ENCODE peak calls at places on chromosomes 5 and 9, in ten cellular contexts. One of them, this sample, is unnamed.

GRCh38 chr9:121853617-121854395 is 202.4 kb downstream of the DAB2IP start:
- DNase-seq in fibroblast of lung: no peak
- DNase-seq in iPS DF 19.7: no peak
- DNase-seq in stimulated activated CD4-positive, alpha-beta T cell treated with anti-CD3 and anti-CD28 coated beads, Interleukin-4, amount 100 ng/mL, for 4 hours: no peak
- DNase-seq in activated CD4-positive, alpha-beta T cell treated with anti-CD3 and anti-CD28 coated beads for 48 hours: no peak
- DNase-seq in GM12891: no peak
- DNase-seq in glutamatergic neuron: no peak
- DNase-seq in psoas muscle: no peak
- DNase-seq in T-cell: no peak
- DNase-seq in amygdala: no peak
- DNase-seq in this sample: no peak

GRCh38 chr5:98771389-98772109 is 1.9 kb upstream of the RGMB start:
- DNase-seq in fibroblast of lung: peak; percentile 84
- DNase-seq in iPS DF 19.7: no peak
- DNase-seq in stimulated activated CD4-positive, alpha-beta T cell treated with anti-CD3 and anti-CD28 coated beads, Interleukin-4, amount 100 ng/mL, for 4 hours: peak; percentile 54
- DNase-seq in activated CD4-positive, alpha-beta T cell treated with anti-CD3 and anti-CD28 coated beads for 48 hours: peak; percentile 67
- DNase-seq in GM12891: peak; percentile 25
- DNase-seq in glutamatergic neuron: peak; percentile 45
- DNase-seq in psoas muscle: no peak
- DNase-seq in T-cell: peak; percentile 43
- DNase-seq in amygdala: peak; percentile 57
- DNase-seq in this sample: peak; percentile 53

GRCh38 chr5:132770476-132771159 is 6.4 kb downstream of the SEPTIN8 start:
- DNase-seq in fibroblast of lung: no peak
- DNase-seq in iPS DF 19.7: no peak
- DNase-seq in stimulated activated CD4-positive, alpha-beta T cell treated with anti-CD3 and anti-CD28 coated beads, Interleukin-4, amount 100 ng/mL, for 4 hours: no peak
- DNase-seq in activated CD4-positive, alpha-beta T cell treated with anti-CD3 and anti-CD28 coated beads for 48 hours: no peak
- DNase-seq in GM12891: no peak
- DNase-seq in glutamatergic neuron: no peak
- DNase-seq in psoas muscle: no peak
- DNase-seq in T-cell: no peak
- DNase-seq in amygdala: peak; percentile 47
- DNase-seq in this sample: no peak

GRCh38 chr5:39225405-39226099 is 6.2 kb upstream of the FYB1 start:
- DNase-seq in fibroblast of lung: no peak
- DNase-seq in iPS DF 19.7: no peak
- DNase-seq in stimulated activated CD4-positive, alpha-beta T cell treated with anti-CD3 and anti-CD28 coated beads, Interleukin-4, amount 100 ng/mL, for 4 hours: no peak
- DNase-seq in activated CD4-positive, alpha-beta T cell treated with anti-CD3 and anti-CD28 coated beads for 48 hours: no peak
- DNase-seq in GM12891: no peak
- DNase-seq in glutamatergic neuron: no peak
- DNase-seq in psoas muscle: no peak
- DNase-seq in T-cell: no peak
- DNase-seq in amygdala: no peak
- DNase-seq in this sample: no peak

GRCh38 chr5:87321605-87322004 is 53.9 kb downstream of the RASA1 start:
- DNase-seq in fibroblast of lung: no peak
- DNase-seq in iPS DF 19.7: no peak
- DNase-seq in stimulated activated CD4-positive, alpha-beta T cell treated with anti-CD3 and anti-CD28 coated beads, Interleukin-4, amount 100 ng/mL, for 4 hours: no peak
- DNase-seq in activated CD4-positive, alpha-beta T cell treated with anti-CD3 and anti-CD28 coated beads for 48 hours: no peak
- DNase-seq in GM12891: no peak
- DNase-seq in glutamatergic neuron: no peak
- DNase-seq in psoas muscle: no peak
- DNase-seq in T-cell: no peak
- DNase-seq in amygdala: no peak
- DNase-seq in this sample: no peak

GRCh38 chr9:70485273-70485858 is 70.9 kb upstream of the KLF9 start:
- DNase-seq in fibroblast of lung: no peak
- DNase-seq in iPS DF 19.7: no peak
- DNase-seq in stimulated activated CD4-positive, alpha-beta T cell treated with anti-CD3 and anti-CD28 coated beads, Interleukin-4, amount 100 ng/mL, for 4 hours: no peak
- DNase-seq in activated CD4-positive, alpha-beta T cell treated with anti-CD3 and anti-CD28 coated beads for 48 hours: no peak
- DNase-seq in GM12891: no peak
- DNase-seq in glutamatergic neuron: no peak
- DNase-seq in psoas muscle: peak; percentile 43
- DNase-seq in T-cell: no peak
- DNase-seq in amygdala: no peak
- DNase-seq in this sample: no peak

GRCh38 chr5:115366223-115366622 is 69.8 kb upstream of the CCDC112 start:
- DNase-seq in fibroblast of lung: peak; percentile 99
- DNase-seq in iPS DF 19.7: no peak
- DNase-seq in stimulated activated CD4-positive, alpha-beta T cell treated with anti-CD3 and anti-CD28 coated beads, Interleukin-4, amount 100 ng/mL, for 4 hours: no peak
- DNase-seq in activated CD4-positive, alpha-beta T cell treated with anti-CD3 and anti-CD28 coated beads for 48 hours: no peak
- DNase-seq in GM12891: no peak
- DNase-seq in glutamatergic neuron: no peak
- DNase-seq in psoas muscle: peak; percentile 22
- DNase-seq in T-cell: no peak
- DNase-seq in amygdala: no peak
- DNase-seq in this sample: no peak

GRCh38 chr5:69512740-69513260 is 20.2 kb downstream of the OCLN start:
- DNase-seq in fibroblast of lung: peak; percentile 90
- DNase-seq in iPS DF 19.7: no peak
- DNase-seq in stimulated activated CD4-positive, alpha-beta T cell treated with anti-CD3 and anti-CD28 coated beads, Interleukin-4, amount 100 ng/mL, for 4 hours: no peak
- DNase-seq in activated CD4-positive, alpha-beta T cell treated with anti-CD3 and anti-CD28 coated beads for 48 hours: no peak
- DNase-seq in GM12891: no peak
- DNase-seq in glutamatergic neuron: no peak
- DNase-seq in psoas muscle: no peak
- DNase-seq in T-cell: no peak
- DNase-seq in amygdala: no peak
- DNase-seq in this sample: no peak

GRCh38 chr5:55546991-55547390 is 12.2 kb upstream of the PLPP1 start:
- DNase-seq in fibroblast of lung: no peak
- DNase-seq in iPS DF 19.7: no peak
- DNase-seq in stimulated activated CD4-positive, alpha-beta T cell treated with anti-CD3 and anti-CD28 coated beads, Interleukin-4, amount 100 ng/mL, for 4 hours: no peak
- DNase-seq in activated CD4-positive, alpha-beta T cell treated with anti-CD3 and anti-CD28 coated beads for 48 hours: no peak
- DNase-seq in GM12891: no peak
- DNase-seq in glutamatergic neuron: no peak
- DNase-seq in psoas muscle: no peak
- DNase-seq in T-cell: no peak
- DNase-seq in amygdala: no peak
- DNase-seq in this sample: no peak

GRCh38 chr9:20111173-20111843 is 322.5 kb upstream of the SLC24A2 start:
- DNase-seq in fibroblast of lung: no peak
- DNase-seq in iPS DF 19.7: peak; percentile 47
- DNase-seq in stimulated activated CD4-positive, alpha-beta T cell treated with anti-CD3 and anti-CD28 coated beads, Interleukin-4, amount 100 ng/mL, for 4 hours: no peak
- DNase-seq in activated CD4-positive, alpha-beta T cell treated with anti-CD3 and anti-CD28 coated beads for 48 hours: no peak
- DNase-seq in GM12891: no peak
- DNase-seq in glutamatergic neuron: no peak
- DNase-seq in psoas muscle: no peak
- DNase-seq in T-cell: no peak
- DNase-seq in amygdala: no peak
- DNase-seq in this sample: no peak

GRCh38 chr5:59133801-59134261 is 551.0 kb downstream of the RAB3C start:
- DNase-seq in fibroblast of lung: peak; percentile 64
- DNase-seq in iPS DF 19.7: no peak
- DNase-seq in stimulated activated CD4-positive, alpha-beta T cell treated with anti-CD3 and anti-CD28 coated beads, Interleukin-4, amount 100 ng/mL, for 4 hours: no peak
- DNase-seq in activated CD4-positive, alpha-beta T cell treated with anti-CD3 and anti-CD28 coated beads for 48 hours: no peak
- DNase-seq in GM12891: no peak
- DNase-seq in glutamatergic neuron: no peak
- DNase-seq in psoas muscle: no peak
- DNase-seq in T-cell: no peak
- DNase-seq in amygdala: no peak
- DNase-seq in this sample: no peak

GRCh38 chr5:128669803-128670202 is 131.8 kb upstream of the FBN2 start:
- DNase-seq in fibroblast of lung: peak; percentile 30
- DNase-seq in iPS DF 19.7: no peak
- DNase-seq in stimulated activated CD4-positive, alpha-beta T cell treated with anti-CD3 and anti-CD28 coated beads, Interleukin-4, amount 100 ng/mL, for 4 hours: no peak
- DNase-seq in activated CD4-positive, alpha-beta T cell treated with anti-CD3 and anti-CD28 coated beads for 48 hours: no peak
- DNase-seq in GM12891: no peak
- DNase-seq in glutamatergic neuron: no peak
- DNase-seq in psoas muscle: no peak
- DNase-seq in T-cell: no peak
- DNase-seq in amygdala: no peak
- DNase-seq in this sample: no peak

GRCh38 chr9:17520264-17521058 is 58.4 kb upstream of the SH3GL2 start:
- DNase-seq in fibroblast of lung: no peak
- DNase-seq in iPS DF 19.7: no peak
- DNase-seq in stimulated activated CD4-positive, alpha-beta T cell treated with anti-CD3 and anti-CD28 coated beads, Interleukin-4, amount 100 ng/mL, for 4 hours: no peak
- DNase-seq in activated CD4-positive, alpha-beta T cell treated with anti-CD3 and anti-CD28 coated beads for 48 hours: no peak
- DNase-seq in GM12891: no peak
- DNase-seq in glutamatergic neuron: no peak
- DNase-seq in psoas muscle: no peak
- DNase-seq in T-cell: no peak
- DNase-seq in amygdala: no peak
- DNase-seq in this sample: no peak

GRCh38 chr9:134702291-134702690 is 60.7 kb downstream of the COL5A1 start:
- DNase-seq in fibroblast of lung: no peak
- DNase-seq in iPS DF 19.7: no peak
- DNase-seq in stimulated activated CD4-positive, alpha-beta T cell treated with anti-CD3 and anti-CD28 coated beads, Interleukin-4, amount 100 ng/mL, for 4 hours: no peak
- DNase-seq in activated CD4-positive, alpha-beta T cell treated with anti-CD3 and anti-CD28 coated beads for 48 hours: no peak
- DNase-seq in GM12891: no peak
- DNase-seq in glutamatergic neuron: no peak
- DNase-seq in psoas muscle: no peak
- DNase-seq in T-cell: no peak
- DNase-seq in amygdala: no peak
- DNase-seq in this sample: no peak

GRCh38 chr9:93492327-93492726 is 38.9 kb upstream of the FAM120AOS start:
- DNase-seq in fibroblast of lung: no peak
- DNase-seq in iPS DF 19.7: no peak
- DNase-seq in stimulated activated CD4-positive, alpha-beta T cell treated with anti-CD3 and anti-CD28 coated beads, Interleukin-4, amount 100 ng/mL, for 4 hours: no peak
- DNase-seq in activated CD4-positive, alpha-beta T cell treated with anti-CD3 and anti-CD28 coated beads for 48 hours: no peak
- DNase-seq in GM12891: no peak
- DNase-seq in glutamatergic neuron: no peak
- DNase-seq in psoas muscle: no peak
- DNase-seq in T-cell: no peak
- DNase-seq in amygdala: no peak
- DNase-seq in this sample: no peak

GRCh38 chr9:14383296-14383695 is 69.4 kb upstream of the NFIB start:
- DNase-seq in fibroblast of lung: peak; percentile 66
- DNase-seq in iPS DF 19.7: no peak
- DNase-seq in stimulated activated CD4-positive, alpha-beta T cell treated with anti-CD3 and anti-CD28 coated beads, Interleukin-4, amount 100 ng/mL, for 4 hours: no peak
- DNase-seq in activated CD4-positive, alpha-beta T cell treated with anti-CD3 and anti-CD28 coated beads for 48 hours: no peak
- DNase-seq in GM12891: no peak
- DNase-seq in glutamatergic neuron: no peak
- DNase-seq in psoas muscle: no peak
- DNase-seq in T-cell: no peak
- DNase-seq in amygdala: no peak
- DNase-seq in this sample: no peak

GRCh38 chr5:158991391-158991790 is 108.3 kb downstream of the EBF1 start:
- DNase-seq in fibroblast of lung: peak; percentile 32
- DNase-seq in iPS DF 19.7: no peak
- DNase-seq in stimulated activated CD4-positive, alpha-beta T cell treated with anti-CD3 and anti-CD28 coated beads, Interleukin-4, amount 100 ng/mL, for 4 hours: no peak
- DNase-seq in activated CD4-positive, alpha-beta T cell treated with anti-CD3 and anti-CD28 coated beads for 48 hours: no peak
- DNase-seq in GM12891: no peak
- DNase-seq in glutamatergic neuron: no peak
- DNase-seq in psoas muscle: no peak
- DNase-seq in T-cell: no peak
- DNase-seq in amygdala: no peak
- DNase-seq in this sample: no peak

GRCh38 chr9:98971168-98971914 is 27.6 kb downstream of the COL15A1 start:
- DNase-seq in fibroblast of lung: peak; percentile 78
- DNase-seq in iPS DF 19.7: no peak
- DNase-seq in stimulated activated CD4-positive, alpha-beta T cell treated with anti-CD3 and anti-CD28 coated beads, Interleukin-4, amount 100 ng/mL, for 4 hours: no peak
- DNase-seq in activated CD4-positive, alpha-beta T cell treated with anti-CD3 and anti-CD28 coated beads for 48 hours: no peak
- DNase-seq in GM12891: no peak
- DNase-seq in glutamatergic neuron: no peak
- DNase-seq in psoas muscle: no peak
- DNase-seq in T-cell: no peak
- DNase-seq in amygdala: peak; percentile 62
- DNase-seq in this sample: no peak

GRCh38 chr9:72675586-72675985 is 154.2 kb downstream of the TMC1 start:
- DNase-seq in fibroblast of lung: peak; percentile 81
- DNase-seq in iPS DF 19.7: no peak
- DNase-seq in stimulated activated CD4-positive, alpha-beta T cell treated with anti-CD3 and anti-CD28 coated beads, Interleukin-4, amount 100 ng/mL, for 4 hours: no peak
- DNase-seq in activated CD4-positive, alpha-beta T cell treated with anti-CD3 and anti-CD28 coated beads for 48 hours: no peak
- DNase-seq in GM12891: no peak
- DNase-seq in glutamatergic neuron: no peak
- DNase-seq in psoas muscle: no peak
- DNase-seq in T-cell: no peak
- DNase-seq in amygdala: no peak
- DNase-seq in this sample: no peak

GRCh38 chr9:128383007-128383753 is 12.0 kb downstream of the URM1 start:
- DNase-seq in fibroblast of lung: no peak
- DNase-seq in iPS DF 19.7: peak; percentile 94
- DNase-seq in stimulated activated CD4-positive, alpha-beta T cell treated with anti-CD3 and anti-CD28 coated beads, Interleukin-4, amount 100 ng/mL, for 4 hours: no peak
- DNase-seq in activated CD4-positive, alpha-beta T cell treated with anti-CD3 and anti-CD28 coated beads for 48 hours: no peak
- DNase-seq in GM12891: no peak
- DNase-seq in glutamatergic neuron: peak; percentile 64
- DNase-seq in psoas muscle: no peak
- DNase-seq in T-cell: no peak
- DNase-seq in amygdala: peak; percentile 55
- DNase-seq in this sample: no peak